ENCODE peak calls at places on chromosomes 6 and 20, in four cellular contexts. B is astrocyte, R is psoas muscle, H is neural progenitor cell. N is an unnamed sample.
A peak's percentile ranks its signal among the peaks of the same experiment; 100 is the strongest.

GRCh38 chr20:50729925-50730764 is 1.2 kb upstream of the PARD6B start:
- DNase-seq in R (no peak), H (no peak), B (no peak), N (peak; percentile 14)

GRCh38 chr6:52108128-52108527 is 20.7 kb upstream of the PKHD1 start:
- DNase-seq in H (no peak), R (peak; percentile 25), B (no peak), N (no peak)

GRCh38 chr20:56451056-56451765 is 17.2 kb upstream of the RTF2 start:
- DNase-seq in B (no peak), R (no peak), H (no peak), N (no peak)

GRCh38 chr6:38498085-38498484 is 141.6 kb downstream of the BTBD9 start:
- DNase-seq in R (no peak), H (no peak), B (no peak), N (peak; percentile 35)

GRCh38 chr6:105603779-105604592 is 201.1 kb upstream of the PREP start:
- DNase-seq in B (no peak), H (no peak), R (peak; percentile 26), N (peak; percentile 88)

GRCh38 chr6:145723646-145724045 is 11.7 kb downstream of the EPM2A start:
- DNase-seq in H (no peak), R (no peak), B (no peak), N (no peak)

GRCh38 chr6:13165518-13166186 is 162.7 kb downstream of the TBC1D7 start:
- DNase-seq in H (no peak), B (no peak), R (no peak), N (no peak)

GRCh38 chr6:52697903-52698302 is 27.0 kb downstream of the TMEM14A start:
- DNase-seq in H (no peak), B (no peak), R (no peak), N (peak; percentile 9)

GRCh38 chr20:25205277-25206062 is 10.0 kb downstream of the ENTPD6 start:
- DNase-seq in B (no peak), R (no peak), H (no peak), N (no peak)

GRCh38 chr20:990293-990959 is 11.7 kb downstream of the RSPO4 start:
- DNase-seq in H (no peak), R (no peak), B (no peak), N (no peak)

GRCh38 chr6:151701820-151702562 is 105.5 kb upstream of the ESR1 start:
- DNase-seq in H (no peak), R (no peak), B (no peak), N (no peak)

GRCh38 chr20:36311854-36312723 is 6.0 kb downstream of the DLGAP4 start:
- DNase-seq in B (no peak), R (no peak), H (no peak), N (no peak)

GRCh38 chr20:8131598-8132014 is 460 bp upstream of the PLCB1 start:
- DNase-seq in B (no peak), R (no peak), H (no peak), N (no peak)

GRCh38 chr6:127162808-127163207 is 44.3 kb downstream of the RSPO3 start:
- DNase-seq in H (no peak), R (no peak), B (peak; percentile 23), N (peak; percentile 83)

GRCh38 chr20:9253140-9253539 is 184.3 kb downstream of the PLCB4 start:
- DNase-seq in R (no peak), H (no peak), B (no peak), N (no peak)

GRCh38 chr6:159092631-159093030 is 47.8 kb upstream of the TAGAP start:
- DNase-seq in B (no peak), H (no peak), R (no peak), N (no peak)

GRCh38 chr6:112034236-112034990 is 19.5 kb upstream of the CCN6 start:
- DNase-seq in R (no peak), B (no peak), H (no peak), N (no peak)

GRCh38 chr6:3314176-3314575 is 55.4 kb downstream of the PSMG4 start:
- DNase-seq in H (no peak), B (no peak), R (no peak), N (no peak)
- TF ChIP-seq CTCF in H (no peak), B (no peak), R (no peak), N (no peak)

GRCh38 chr6:143397229-143398222 is 53.0 kb downstream of the ADAT2 start:
- DNase-seq in R (peak; percentile 59), H (peak; percentile 20), B (peak; percentile 98), N (peak; percentile 86)
- H3K4me3 ChIP-seq in R (no peak overlapping the region), H (no peak overlapping the region), B (peak overlapping the region; percentile 4), N (no peak overlapping the region)

DNA sequence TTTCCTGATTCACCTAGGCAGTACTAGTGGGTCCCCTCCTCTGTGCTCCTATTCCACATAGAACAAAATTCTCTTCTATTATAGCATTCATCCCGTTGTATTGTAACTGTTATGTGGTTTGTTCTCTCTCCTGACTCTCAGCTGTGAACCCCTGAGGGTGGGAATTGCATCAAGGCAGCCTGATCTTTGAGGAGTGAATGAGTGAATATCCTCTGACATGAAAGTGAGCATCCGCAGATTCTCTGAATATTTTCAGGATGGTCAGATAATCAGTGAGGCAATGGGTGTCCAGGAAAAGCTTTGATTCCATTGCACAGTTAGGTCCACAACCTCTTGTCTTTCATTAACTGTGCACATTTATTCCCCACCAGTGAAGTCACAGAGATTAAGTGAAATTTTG is 67.6 kb upstream of the SLC22A23 start:
- DNase-seq in H (no peak), R (no peak), B (no peak), N (no peak)
- TF ChIP-seq CTCF in H (no peak), R (no peak), B (no peak), N (no peak)

GRCh38 chr6:1312193-1312443 is 220 bp downstream of the FOXQ1 start:
- DNase-seq in B (no peak), H (no peak), R (no peak), N (no peak)
- H3K4me3 ChIP-seq in B (peak overlapping the region; percentile 46), H (peak overlapping the region; percentile 52), R (peak overlapping the region; percentile 63), N (no peak overlapping the region)

GRCh38 chr20:37552415-37552814 is 24.7 kb upstream of the BLCAP start:
- DNase-seq in H (no peak), R (no peak), B (peak; percentile 39), N (peak; percentile 54)
- TF ChIP-seq CTCF in H (no peak), R (no peak), B (no peak), N (no peak)

GRCh38 chr6:169958510-169958909 is 207.1 kb downstream of the ERMARD start:
- DNase-seq in R (no peak), H (no peak), B (no peak), N (no peak)
- H3K4me3 ChIP-seq in R (no peak overlapping the region), H (no peak overlapping the region), B (no peak overlapping the region), N (no peak overlapping the region)

DNA sequence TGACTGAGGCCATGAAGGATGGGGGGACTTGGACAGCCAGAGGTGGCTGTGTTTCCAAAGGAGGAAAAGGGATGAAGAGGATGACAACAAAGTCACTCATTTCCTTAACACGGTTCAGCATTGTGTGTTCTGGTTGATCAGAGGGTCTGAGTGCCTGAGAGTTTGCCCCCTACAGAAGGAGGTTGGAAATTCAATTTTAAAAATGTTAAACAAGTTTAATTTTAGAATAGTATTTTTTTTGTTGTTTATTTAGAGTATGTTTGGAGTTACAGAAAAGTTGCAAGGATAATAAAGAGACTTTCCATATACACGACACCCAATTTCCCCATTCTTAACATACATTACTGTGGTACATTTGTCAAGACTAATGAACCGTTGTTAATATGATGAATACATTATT is 10.3 kb upstream of the VAPB start:
- DNase-seq in B (no peak), R (no peak), H (no peak), N (no peak)
- TF ChIP-seq CTCF in B (no peak), R (no peak), H (peak; percentile 18), N (peak; percentile 32)

GRCh38 chr6:109456710-109457595 is 1.4 kb upstream of the MICAL1 start:
- DNase-seq in B (peak; percentile 49), H (no peak), R (peak; percentile 76), N (peak; percentile 80)
- H3K4me3 ChIP-seq in B (peak overlapping the region; percentile 93), H (peak overlapping the region; percentile 95), R (peak overlapping the region; percentile 93), N (peak overlapping the region; percentile 90)

DNA sequence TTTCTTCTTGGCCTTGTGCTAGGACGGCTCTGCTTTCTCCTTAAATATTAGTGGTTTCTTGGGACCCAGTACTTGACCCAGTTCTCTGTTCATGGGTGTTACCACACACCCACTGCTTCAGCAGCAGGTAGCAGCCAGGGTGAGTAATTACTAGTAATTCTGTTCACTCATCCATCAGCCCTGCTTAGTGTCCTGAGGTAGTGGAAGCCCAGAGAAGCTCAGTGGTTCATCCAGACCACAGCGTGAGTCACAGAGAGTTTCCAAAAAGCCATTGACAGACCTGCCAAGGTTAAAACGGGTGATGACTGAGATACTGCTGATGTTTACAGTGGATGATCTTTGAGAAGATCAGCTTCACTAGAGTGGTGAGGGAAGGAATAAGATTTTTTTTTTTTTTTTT is 51.7 kb upstream of the HINT3 start:
- DNase-seq in R (no peak), B (peak; percentile 92), H (no peak), N (peak; percentile 96)
- TF ChIP-seq CTCF in R (no peak), B (no peak), H (no peak), N (no peak)

DNA sequence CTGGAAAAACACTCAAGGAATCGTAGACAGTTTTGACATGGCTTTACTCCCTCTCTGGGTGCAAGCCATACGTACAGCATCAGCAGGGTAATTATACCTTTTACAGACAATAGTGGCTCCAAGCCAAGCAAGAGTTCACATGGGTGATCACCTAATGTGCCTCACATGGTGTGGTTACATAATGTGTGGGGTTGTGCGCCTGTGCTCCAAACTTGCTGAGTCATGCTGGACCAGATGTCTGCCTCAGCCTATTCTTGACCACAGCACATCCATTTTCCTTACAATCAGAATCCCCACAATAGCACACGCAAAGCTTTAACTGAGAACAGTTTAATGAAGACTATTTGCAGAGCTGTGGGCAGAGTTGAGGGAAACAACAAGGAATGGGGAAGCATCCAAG is 74.5 kb downstream of the ALDH8A1 start:
- DNase-seq in R (no peak), H (no peak), B (peak; percentile 84), N (peak; percentile 74)
- H3K4me3 ChIP-seq in R (no peak overlapping the region), H (no peak overlapping the region), B (no peak overlapping the region), N (no peak overlapping the region)